ENCODE peak calls at places on chromosome 13, in ten cellular contexts. One of them, this sample, is unnamed.

GRCh38 chr13:67128148-67128547 is 102.0 kb downstream of the PCDH9 start:
- DNase-seq in amniotic stem cell: no peak
- DNase-seq in activated CD4-positive, alpha-beta T cell treated with anti-CD3 and anti-CD28 coated beads, Interleukin-2, amount 50 U/mL, for 1 hour: no peak
- DNase-seq in ovary: no peak
- DNase-seq in nucleus accumbens: no peak
- DNase-seq in left ventricle myocardium inferior: no peak
- DNase-seq in GM13977: no peak
- DNase-seq in stimulated activated CD4-positive, alpha-beta T cell treated with anti-CD3 and anti-CD28 coated beads, Interleukin-15, amount 100 ng/mL, for 1 hour: no peak
- DNase-seq in hypothalamus: no peak
- DNase-seq in NCI-H1694 treated with DMSO at 0.1 percent for 48 hours: no peak
- DNase-seq in this sample: no peak

GRCh38 chr13:75635621-75636338 is at the start of gene LMO7:
- DNase-seq in amniotic stem cell: peak
- DNase-seq in ovary: peak
- DNase-seq in left ventricle myocardium inferior: peak
- DNase-seq in GM13977: peak
- DNase-seq in activated CD4-positive, alpha-beta T cell treated with anti-CD3 and anti-CD28 coated beads, Interleukin-2, amount 50 U/mL, for 1 hour: peak
- DNase-seq in NCI-H1694 treated with DMSO at 0.1 percent for 48 hours: no peak
- DNase-seq in stimulated activated CD4-positive, alpha-beta T cell treated with anti-CD3 and anti-CD28 coated beads, Interleukin-15, amount 100 ng/mL, for 1 hour: peak
- DNase-seq in hypothalamus: peak
- DNase-seq in nucleus accumbens: no peak
- DNase-seq in this sample: no peak

GRCh38 chr13:43133792-43134191 is 110.4 kb downstream of the DNAJC15 start:
- DNase-seq in GM13977: no peak
- DNase-seq in ovary: no peak
- DNase-seq in hypothalamus: no peak
- DNase-seq in amniotic stem cell: no peak
- DNase-seq in left ventricle myocardium inferior: no peak
- DNase-seq in stimulated activated CD4-positive, alpha-beta T cell treated with anti-CD3 and anti-CD28 coated beads, Interleukin-15, amount 100 ng/mL, for 1 hour: no peak
- DNase-seq in nucleus accumbens: no peak
- DNase-seq in NCI-H1694 treated with DMSO at 0.1 percent for 48 hours: no peak
- DNase-seq in activated CD4-positive, alpha-beta T cell treated with anti-CD3 and anti-CD28 coated beads, Interleukin-2, amount 50 U/mL, for 1 hour: no peak
- DNase-seq in this sample: no peak

GRCh38 chr13:32168136-32168535 is 136.6 kb downstream of the FRY start:
- DNase-seq in hypothalamus: no peak
- DNase-seq in ovary: no peak
- DNase-seq in nucleus accumbens: no peak
- DNase-seq in amniotic stem cell: no peak
- DNase-seq in activated CD4-positive, alpha-beta T cell treated with anti-CD3 and anti-CD28 coated beads, Interleukin-2, amount 50 U/mL, for 1 hour: no peak
- DNase-seq in left ventricle myocardium inferior: no peak
- DNase-seq in NCI-H1694 treated with DMSO at 0.1 percent for 48 hours: no peak
- DNase-seq in stimulated activated CD4-positive, alpha-beta T cell treated with anti-CD3 and anti-CD28 coated beads, Interleukin-15, amount 100 ng/mL, for 1 hour: no peak
- DNase-seq in GM13977: no peak
- DNase-seq in this sample: no peak

GRCh38 chr13:21354721-21355120 is 104.4 kb downstream of the ZDHHC20 start:
- DNase-seq in amniotic stem cell: no peak
- DNase-seq in activated CD4-positive, alpha-beta T cell treated with anti-CD3 and anti-CD28 coated beads, Interleukin-2, amount 50 U/mL, for 1 hour: no peak
- DNase-seq in GM13977: no peak
- DNase-seq in NCI-H1694 treated with DMSO at 0.1 percent for 48 hours: no peak
- DNase-seq in nucleus accumbens: no peak
- DNase-seq in hypothalamus: no peak
- DNase-seq in ovary: no peak
- DNase-seq in stimulated activated CD4-positive, alpha-beta T cell treated with anti-CD3 and anti-CD28 coated beads, Interleukin-15, amount 100 ng/mL, for 1 hour: no peak
- DNase-seq in left ventricle myocardium inferior: no peak
- DNase-seq in this sample: no peak

GRCh38 chr13:111387945-111388600 is 67.6 kb downstream of the TEX29 start:
- DNase-seq in ovary: no peak
- DNase-seq in nucleus accumbens: no peak
- DNase-seq in NCI-H1694 treated with DMSO at 0.1 percent for 48 hours: no peak
- DNase-seq in stimulated activated CD4-positive, alpha-beta T cell treated with anti-CD3 and anti-CD28 coated beads, Interleukin-15, amount 100 ng/mL, for 1 hour: no peak
- DNase-seq in left ventricle myocardium inferior: no peak
- DNase-seq in hypothalamus: no peak
- DNase-seq in amniotic stem cell: no peak
- DNase-seq in GM13977: no peak
- DNase-seq in activated CD4-positive, alpha-beta T cell treated with anti-CD3 and anti-CD28 coated beads, Interleukin-2, amount 50 U/mL, for 1 hour: no peak
- DNase-seq in this sample: no peak

GRCh38 chr13:98975822-98976261 is 2.0 kb downstream of the DOCK9 start:
- DNase-seq in stimulated activated CD4-positive, alpha-beta T cell treated with anti-CD3 and anti-CD28 coated beads, Interleukin-15, amount 100 ng/mL, for 1 hour: no peak
- DNase-seq in GM13977: no peak
- DNase-seq in hypothalamus: no peak
- DNase-seq in amniotic stem cell: no peak
- DNase-seq in ovary: no peak
- DNase-seq in left ventricle myocardium inferior: no peak
- DNase-seq in NCI-H1694 treated with DMSO at 0.1 percent for 48 hours: no peak
- DNase-seq in activated CD4-positive, alpha-beta T cell treated with anti-CD3 and anti-CD28 coated beads, Interleukin-2, amount 50 U/mL, for 1 hour: no peak
- DNase-seq in nucleus accumbens: no peak
- DNase-seq in this sample: no peak

GRCh38 chr13:66657165-66657895 is 572.8 kb downstream of the PCDH9 start:
- DNase-seq in ovary: no peak
- DNase-seq in stimulated activated CD4-positive, alpha-beta T cell treated with anti-CD3 and anti-CD28 coated beads, Interleukin-15, amount 100 ng/mL, for 1 hour: no peak
- DNase-seq in amniotic stem cell: peak
- DNase-seq in nucleus accumbens: no peak
- DNase-seq in NCI-H1694 treated with DMSO at 0.1 percent for 48 hours: peak
- DNase-seq in GM13977: no peak
- DNase-seq in left ventricle myocardium inferior: peak
- DNase-seq in activated CD4-positive, alpha-beta T cell treated with anti-CD3 and anti-CD28 coated beads, Interleukin-2, amount 50 U/mL, for 1 hour: no peak
- DNase-seq in hypothalamus: peak
- DNase-seq in this sample: peak

GRCh38 chr13:64704121-64704520 is 2526.0 kb downstream of the PCDH9 start:
- DNase-seq in nucleus accumbens: no peak
- DNase-seq in hypothalamus: no peak
- DNase-seq in GM13977: no peak
- DNase-seq in NCI-H1694 treated with DMSO at 0.1 percent for 48 hours: no peak
- DNase-seq in left ventricle myocardium inferior: no peak
- DNase-seq in activated CD4-positive, alpha-beta T cell treated with anti-CD3 and anti-CD28 coated beads, Interleukin-2, amount 50 U/mL, for 1 hour: no peak
- DNase-seq in amniotic stem cell: no peak
- DNase-seq in ovary: no peak
- DNase-seq in stimulated activated CD4-positive, alpha-beta T cell treated with anti-CD3 and anti-CD28 coated beads, Interleukin-15, amount 100 ng/mL, for 1 hour: no peak
- DNase-seq in this sample: no peak

GRCh38 chr13:98821372-98822237 is 69.1 kb upstream of the SLC15A1 start:
- DNase-seq in hypothalamus: no peak
- DNase-seq in NCI-H1694 treated with DMSO at 0.1 percent for 48 hours: no peak
- DNase-seq in stimulated activated CD4-positive, alpha-beta T cell treated with anti-CD3 and anti-CD28 coated beads, Interleukin-15, amount 100 ng/mL, for 1 hour: no peak
- DNase-seq in nucleus accumbens: no peak
- DNase-seq in ovary: no peak
- DNase-seq in activated CD4-positive, alpha-beta T cell treated with anti-CD3 and anti-CD28 coated beads, Interleukin-2, amount 50 U/mL, for 1 hour: no peak
- DNase-seq in amniotic stem cell: no peak
- DNase-seq in GM13977: no peak
- DNase-seq in left ventricle myocardium inferior: no peak
- DNase-seq in this sample: no peak

GRCh38 chr13:107807306-107808073 is 407.8 kb downstream of the LIG4 start:
- DNase-seq in hypothalamus: no peak
- DNase-seq in NCI-H1694 treated with DMSO at 0.1 percent for 48 hours: peak
- DNase-seq in amniotic stem cell: no peak
- DNase-seq in left ventricle myocardium inferior: no peak
- DNase-seq in ovary: no peak
- DNase-seq in stimulated activated CD4-positive, alpha-beta T cell treated with anti-CD3 and anti-CD28 coated beads, Interleukin-15, amount 100 ng/mL, for 1 hour: no peak
- DNase-seq in activated CD4-positive, alpha-beta T cell treated with anti-CD3 and anti-CD28 coated beads, Interleukin-2, amount 50 U/mL, for 1 hour: no peak
- DNase-seq in nucleus accumbens: no peak
- DNase-seq in GM13977: no peak
- DNase-seq in this sample: no peak

GRCh38 chr13:112782433-112783010 is 92.7 kb downstream of the ATP11A start:
- DNase-seq in amniotic stem cell: no peak
- DNase-seq in NCI-H1694 treated with DMSO at 0.1 percent for 48 hours: no peak
- DNase-seq in GM13977: no peak
- DNase-seq in left ventricle myocardium inferior: no peak
- DNase-seq in hypothalamus: no peak
- DNase-seq in nucleus accumbens: no peak
- DNase-seq in stimulated activated CD4-positive, alpha-beta T cell treated with anti-CD3 and anti-CD28 coated beads, Interleukin-15, amount 100 ng/mL, for 1 hour: no peak
- DNase-seq in activated CD4-positive, alpha-beta T cell treated with anti-CD3 and anti-CD28 coated beads, Interleukin-2, amount 50 U/mL, for 1 hour: no peak
- DNase-seq in ovary: no peak
- DNase-seq in this sample: no peak

GRCh38 chr13:75724742-75725504 is 88.8 kb downstream of the LMO7 start:
- DNase-seq in activated CD4-positive, alpha-beta T cell treated with anti-CD3 and anti-CD28 coated beads, Interleukin-2, amount 50 U/mL, for 1 hour: no peak
- DNase-seq in amniotic stem cell: no peak
- DNase-seq in nucleus accumbens: no peak
- DNase-seq in ovary: no peak
- DNase-seq in GM13977: no peak
- DNase-seq in hypothalamus: no peak
- DNase-seq in NCI-H1694 treated with DMSO at 0.1 percent for 48 hours: no peak
- DNase-seq in left ventricle myocardium inferior: no peak
- DNase-seq in stimulated activated CD4-positive, alpha-beta T cell treated with anti-CD3 and anti-CD28 coated beads, Interleukin-15, amount 100 ng/mL, for 1 hour: no peak
- DNase-seq in this sample: no peak

GRCh38 chr13:112756511-112756966 is 66.7 kb downstream of the ATP11A start:
- DNase-seq in NCI-H1694 treated with DMSO at 0.1 percent for 48 hours: no peak
- DNase-seq in hypothalamus: no peak
- DNase-seq in nucleus accumbens: no peak
- DNase-seq in stimulated activated CD4-positive, alpha-beta T cell treated with anti-CD3 and anti-CD28 coated beads, Interleukin-15, amount 100 ng/mL, for 1 hour: no peak
- DNase-seq in GM13977: no peak
- DNase-seq in ovary: no peak
- DNase-seq in activated CD4-positive, alpha-beta T cell treated with anti-CD3 and anti-CD28 coated beads, Interleukin-2, amount 50 U/mL, for 1 hour: no peak
- DNase-seq in amniotic stem cell: no peak
- DNase-seq in left ventricle myocardium inferior: no peak
- DNase-seq in this sample: no peak

GRCh38 chr13:21330126-21330861 is 128.8 kb downstream of the ZDHHC20 start:
- DNase-seq in ovary: no peak
- DNase-seq in left ventricle myocardium inferior: no peak
- DNase-seq in amniotic stem cell: no peak
- DNase-seq in hypothalamus: no peak
- DNase-seq in nucleus accumbens: no peak
- DNase-seq in GM13977: peak
- DNase-seq in stimulated activated CD4-positive, alpha-beta T cell treated with anti-CD3 and anti-CD28 coated beads, Interleukin-15, amount 100 ng/mL, for 1 hour: no peak
- DNase-seq in NCI-H1694 treated with DMSO at 0.1 percent for 48 hours: no peak
- DNase-seq in activated CD4-positive, alpha-beta T cell treated with anti-CD3 and anti-CD28 coated beads, Interleukin-2, amount 50 U/mL, for 1 hour: no peak
- DNase-seq in this sample: no peak

GRCh38 chr13:80204642-80205041 is 136.3 kb downstream of the SPRY2 start:
- DNase-seq in amniotic stem cell: no peak
- DNase-seq in nucleus accumbens: no peak
- DNase-seq in activated CD4-positive, alpha-beta T cell treated with anti-CD3 and anti-CD28 coated beads, Interleukin-2, amount 50 U/mL, for 1 hour: no peak
- DNase-seq in GM13977: no peak
- DNase-seq in left ventricle myocardium inferior: no peak
- DNase-seq in ovary: no peak
- DNase-seq in NCI-H1694 treated with DMSO at 0.1 percent for 48 hours: no peak
- DNase-seq in hypothalamus: no peak
- DNase-seq in stimulated activated CD4-positive, alpha-beta T cell treated with anti-CD3 and anti-CD28 coated beads, Interleukin-15, amount 100 ng/mL, for 1 hour: no peak
- DNase-seq in this sample: no peak

GRCh38 chr13:114203536-114203935 is 24.5 kb downstream of the CFAP97D2 start:
- DNase-seq in left ventricle myocardium inferior: no peak
- DNase-seq in GM13977: no peak
- DNase-seq in amniotic stem cell: no peak
- DNase-seq in hypothalamus: no peak
- DNase-seq in activated CD4-positive, alpha-beta T cell treated with anti-CD3 and anti-CD28 coated beads, Interleukin-2, amount 50 U/mL, for 1 hour: peak
- DNase-seq in nucleus accumbens: no peak
- DNase-seq in stimulated activated CD4-positive, alpha-beta T cell treated with anti-CD3 and anti-CD28 coated beads, Interleukin-15, amount 100 ng/mL, for 1 hour: no peak
- DNase-seq in ovary: no peak
- DNase-seq in NCI-H1694 treated with DMSO at 0.1 percent for 48 hours: peak
- DNase-seq in this sample: no peak

GRCh38 chr13:59422646-59423045 is 741.1 kb downstream of the DIAPH3 start:
- DNase-seq in stimulated activated CD4-positive, alpha-beta T cell treated with anti-CD3 and anti-CD28 coated beads, Interleukin-15, amount 100 ng/mL, for 1 hour: no peak
- DNase-seq in ovary: no peak
- DNase-seq in hypothalamus: no peak
- DNase-seq in activated CD4-positive, alpha-beta T cell treated with anti-CD3 and anti-CD28 coated beads, Interleukin-2, amount 50 U/mL, for 1 hour: no peak
- DNase-seq in amniotic stem cell: no peak
- DNase-seq in nucleus accumbens: no peak
- DNase-seq in left ventricle myocardium inferior: no peak
- DNase-seq in NCI-H1694 treated with DMSO at 0.1 percent for 48 hours: no peak
- DNase-seq in GM13977: no peak
- DNase-seq in this sample: no peak

GRCh38 chr13:31747966-31748365 is 8.6 kb downstream of the RXFP2 start:
- DNase-seq in GM13977: no peak
- DNase-seq in stimulated activated CD4-positive, alpha-beta T cell treated with anti-CD3 and anti-CD28 coated beads, Interleukin-15, amount 100 ng/mL, for 1 hour: no peak
- DNase-seq in hypothalamus: no peak
- DNase-seq in ovary: no peak
- DNase-seq in nucleus accumbens: no peak
- DNase-seq in NCI-H1694 treated with DMSO at 0.1 percent for 48 hours: no peak
- DNase-seq in left ventricle myocardium inferior: no peak
- DNase-seq in amniotic stem cell: no peak
- DNase-seq in activated CD4-positive, alpha-beta T cell treated with anti-CD3 and anti-CD28 coated beads, Interleukin-2, amount 50 U/mL, for 1 hour: no peak
- DNase-seq in this sample: no peak

GRCh38 chr13:57557979-57558529 is 73.5 kb upstream of the PCDH17 start:
- DNase-seq in stimulated activated CD4-positive, alpha-beta T cell treated with anti-CD3 and anti-CD28 coated beads, Interleukin-15, amount 100 ng/mL, for 1 hour: no peak
- DNase-seq in NCI-H1694 treated with DMSO at 0.1 percent for 48 hours: no peak
- DNase-seq in hypothalamus: no peak
- DNase-seq in amniotic stem cell: no peak
- DNase-seq in GM13977: peak
- DNase-seq in activated CD4-positive, alpha-beta T cell treated with anti-CD3 and anti-CD28 coated beads, Interleukin-2, amount 50 U/mL, for 1 hour: no peak
- DNase-seq in nucleus accumbens: no peak
- DNase-seq in left ventricle myocardium inferior: no peak
- DNase-seq in ovary: no peak
- DNase-seq in this sample: no peak

GRCh38 chr13:28037399-28037798 is 48.9 kb upstream of the URAD start:
- DNase-seq in ovary: no peak
- DNase-seq in GM13977: no peak
- DNase-seq in amniotic stem cell: no peak
- DNase-seq in stimulated activated CD4-positive, alpha-beta T cell treated with anti-CD3 and anti-CD28 coated beads, Interleukin-15, amount 100 ng/mL, for 1 hour: no peak
- DNase-seq in hypothalamus: no peak
- DNase-seq in NCI-H1694 treated with DMSO at 0.1 percent for 48 hours: no peak
- DNase-seq in left ventricle myocardium inferior: no peak
- DNase-seq in nucleus accumbens: no peak
- DNase-seq in activated CD4-positive, alpha-beta T cell treated with anti-CD3 and anti-CD28 coated beads, Interleukin-2, amount 50 U/mL, for 1 hour: no peak
- DNase-seq in this sample: no peak

GRCh38 chr13:54232700-54233099 is 1204.1 kb downstream of the OLFM4 start:
- DNase-seq in NCI-H1694 treated with DMSO at 0.1 percent for 48 hours: no peak
- DNase-seq in amniotic stem cell: no peak
- DNase-seq in left ventricle myocardium inferior: no peak
- DNase-seq in stimulated activated CD4-positive, alpha-beta T cell treated with anti-CD3 and anti-CD28 coated beads, Interleukin-15, amount 100 ng/mL, for 1 hour: no peak
- DNase-seq in nucleus accumbens: no peak
- DNase-seq in ovary: no peak
- DNase-seq in activated CD4-positive, alpha-beta T cell treated with anti-CD3 and anti-CD28 coated beads, Interleukin-2, amount 50 U/mL, for 1 hour: no peak
- DNase-seq in GM13977: no peak
- DNase-seq in hypothalamus: no peak
- DNase-seq in this sample: no peak

GRCh38 chr13:106612688-106613087 is 44.8 kb upstream of the ARGLU1 start:
- DNase-seq in GM13977: no peak
- DNase-seq in left ventricle myocardium inferior: peak
- DNase-seq in NCI-H1694 treated with DMSO at 0.1 percent for 48 hours: no peak
- DNase-seq in nucleus accumbens: no peak
- DNase-seq in ovary: peak
- DNase-seq in stimulated activated CD4-positive, alpha-beta T cell treated with anti-CD3 and anti-CD28 coated beads, Interleukin-15, amount 100 ng/mL, for 1 hour: no peak
- DNase-seq in hypothalamus: no peak
- DNase-seq in activated CD4-positive, alpha-beta T cell treated with anti-CD3 and anti-CD28 coated beads, Interleukin-2, amount 50 U/mL, for 1 hour: no peak
- DNase-seq in amniotic stem cell: no peak
- DNase-seq in this sample: no peak

GRCh38 chr13:43422061-43422460 is 364.7 kb downstream of the ENOX1 start:
- DNase-seq in stimulated activated CD4-positive, alpha-beta T cell treated with anti-CD3 and anti-CD28 coated beads, Interleukin-15, amount 100 ng/mL, for 1 hour: no peak
- DNase-seq in nucleus accumbens: no peak
- DNase-seq in activated CD4-positive, alpha-beta T cell treated with anti-CD3 and anti-CD28 coated beads, Interleukin-2, amount 50 U/mL, for 1 hour: no peak
- DNase-seq in GM13977: no peak
- DNase-seq in NCI-H1694 treated with DMSO at 0.1 percent for 48 hours: no peak
- DNase-seq in hypothalamus: no peak
- DNase-seq in amniotic stem cell: no peak
- DNase-seq in ovary: no peak
- DNase-seq in left ventricle myocardium inferior: no peak
- DNase-seq in this sample: no peak

GRCh38 chr13:41224113-41225110 is 30.0 kb upstream of the KBTBD7 start:
- DNase-seq in NCI-H1694 treated with DMSO at 0.1 percent for 48 hours: no peak
- DNase-seq in stimulated activated CD4-positive, alpha-beta T cell treated with anti-CD3 and anti-CD28 coated beads, Interleukin-15, amount 100 ng/mL, for 1 hour: no peak
- DNase-seq in amniotic stem cell: no peak
- DNase-seq in hypothalamus: no peak
- DNase-seq in left ventricle myocardium inferior: no peak
- DNase-seq in activated CD4-positive, alpha-beta T cell treated with anti-CD3 and anti-CD28 coated beads, Interleukin-2, amount 50 U/mL, for 1 hour: no peak
- DNase-seq in ovary: no peak
- DNase-seq in nucleus accumbens: no peak
- DNase-seq in GM13977: no peak
- DNase-seq in this sample: no peak

GRCh38 chr13:80274643-80275042 is 66.3 kb downstream of the SPRY2 start:
- DNase-seq in GM13977: no peak
- DNase-seq in hypothalamus: no peak
- DNase-seq in activated CD4-positive, alpha-beta T cell treated with anti-CD3 and anti-CD28 coated beads, Interleukin-2, amount 50 U/mL, for 1 hour: no peak
- DNase-seq in left ventricle myocardium inferior: no peak
- DNase-seq in stimulated activated CD4-positive, alpha-beta T cell treated with anti-CD3 and anti-CD28 coated beads, Interleukin-15, amount 100 ng/mL, for 1 hour: no peak
- DNase-seq in NCI-H1694 treated with DMSO at 0.1 percent for 48 hours: no peak
- DNase-seq in nucleus accumbens: no peak
- DNase-seq in amniotic stem cell: no peak
- DNase-seq in ovary: no peak
- DNase-seq in this sample: no peak

GRCh38 chr13:98959775-98960325 is 18.0 kb downstream of the DOCK9 start:
- DNase-seq in stimulated activated CD4-positive, alpha-beta T cell treated with anti-CD3 and anti-CD28 coated beads, Interleukin-15, amount 100 ng/mL, for 1 hour: no peak
- DNase-seq in nucleus accumbens: no peak
- DNase-seq in NCI-H1694 treated with DMSO at 0.1 percent for 48 hours: peak
- DNase-seq in hypothalamus: no peak
- DNase-seq in ovary: no peak
- DNase-seq in activated CD4-positive, alpha-beta T cell treated with anti-CD3 and anti-CD28 coated beads, Interleukin-2, amount 50 U/mL, for 1 hour: no peak
- DNase-seq in amniotic stem cell: no peak
- DNase-seq in left ventricle myocardium inferior: no peak
- DNase-seq in GM13977: no peak
- DNase-seq in this sample: no peak

GRCh38 chr13:110001622-110002275 is 215.4 kb upstream of the IRS2 start:
- DNase-seq in GM13977: no peak
- DNase-seq in stimulated activated CD4-positive, alpha-beta T cell treated with anti-CD3 and anti-CD28 coated beads, Interleukin-15, amount 100 ng/mL, for 1 hour: no peak
- DNase-seq in left ventricle myocardium inferior: no peak
- DNase-seq in NCI-H1694 treated with DMSO at 0.1 percent for 48 hours: no peak
- DNase-seq in nucleus accumbens: no peak
- DNase-seq in hypothalamus: no peak
- DNase-seq in activated CD4-positive, alpha-beta T cell treated with anti-CD3 and anti-CD28 coated beads, Interleukin-2, amount 50 U/mL, for 1 hour: no peak
- DNase-seq in amniotic stem cell: peak
- DNase-seq in ovary: no peak
- DNase-seq in this sample: no peak

This sample was measured in DMS 273 treated with DMSO at 0.1 percent for 48 hours.